ENCODE peak calls at places on chromosomes 1 and 21, in eight cellular contexts. Z, X, H, L, F, A, U and G are unnamed samples.

GRCh38 chr1:167617100-167617949 is 12.7 kb upstream of the RCSD1 start:
- DNase-seq in X (no peak), L (no peak), A (no peak), U (peak), H (no peak), F (peak), Z (no peak), G (no peak)

GRCh38 chr1:43302226-43302625 is 1.4 kb downstream of the TIE1 start:
- DNase-seq in F (no peak), Z (no peak), L (no peak), A (no peak), U (no peak), X (no peak), H (no peak), G (peak)

GRCh38 chr1:54218883-54219687 is 19.1 kb downstream of the MRPL37 start:
- DNase-seq in F (no peak), H (no peak), Z (no peak), U (no peak), X (peak), A (no peak), L (no peak), G (no peak)

GRCh38 chr1:9787702-9788101 is 36.1 kb downstream of the CLSTN1 start:
- DNase-seq in X (no peak), L (no peak), H (no peak), F (no peak), U (no peak), A (no peak), Z (no peak), G (no peak)

GRCh38 chr1:230828421-230828820 is 39.9 kb downstream of the C1orf198 start:
- DNase-seq in L (no peak), Z (no peak), X (no peak), U (no peak), F (no peak), H (peak), A (no peak), G (no peak)

GRCh38 chr1:181148636-181149035 is 60.1 kb downstream of the IER5 start:
- DNase-seq in U (no peak), L (no peak), H (no peak), F (no peak), A (no peak), X (no peak), Z (no peak), G (no peak)

GRCh38 chr1:41745022-41745421 is 173.7 kb downstream of the HIVEP3 start:
- DNase-seq in U (no peak), L (no peak), A (no peak), H (no peak), Z (no peak), F (no peak), X (no peak), G (no peak)

GRCh38 chr1:211282023-211282373 is 22.8 kb downstream of the RCOR3 start:
- DNase-seq in A (no peak), L (no peak), Z (no peak), X (no peak), F (no peak), H (no peak), U (no peak), G (no peak)

GRCh38 chr1:211932581-211933010 is 102.0 kb upstream of the LPGAT1 start:
- DNase-seq in Z (no peak), U (no peak), H (no peak), A (no peak), X (no peak), F (no peak), L (no peak), G (no peak)

GRCh38 chr21:38241029-38241740 is 15.6 kb upstream of the KCNJ15 start:
- DNase-seq in X (no peak), Z (no peak), A (peak), L (no peak), F (peak), H (no peak), U (no peak), G (no peak)

GRCh38 chr1:116910379-116911165 is 856 bp downstream of the PTGFRN start:
- DNase-seq in L (no peak), A (peak), Z (no peak), U (no peak), F (peak), H (peak), X (peak), G (peak)

GRCh38 chr1:117638141-117638540 is 32.3 kb downstream of the TENT5C start:
- DNase-seq in L (no peak), Z (no peak), U (no peak), H (no peak), A (no peak), X (no peak), F (no peak), G (no peak)

GRCh38 chr1:12016182-12016581 is 3.1 kb upstream of the MIIP start:
- DNase-seq in X (no peak), L (no peak), U (no peak), F (no peak), H (no peak), A (no peak), Z (no peak), G (no peak)

GRCh38 chr1:161503394-161503748 is 1.9 kb upstream of the FCGR2A start:
- DNase-seq in L (no peak), X (no peak), H (no peak), Z (no peak), F (no peak), U (no peak), A (no peak), G (no peak)

GRCh38 chr1:197928849-197929336 is 11.7 kb downstream of the LHX9 start:
- DNase-seq in F (no peak), L (no peak), X (no peak), A (no peak), H (no peak), U (no peak), Z (no peak), G (no peak)

GRCh38 chr1:23449918-23450317 is 25.4 kb upstream of the TCEA3 start:
- DNase-seq in F (no peak), Z (no peak), A (no peak), X (no peak), L (no peak), U (no peak), H (no peak), G (no peak)

GRCh38 chr1:43232071-43232470 is 37.7 kb upstream of the TMEM125 start:
- DNase-seq in U (no peak), H (no peak), A (peak), X (no peak), Z (no peak), L (no peak), F (peak), G (no peak)

GRCh38 chr1:77900687-77901293 is 12.4 kb downstream of the NEXN start:
- DNase-seq in X (no peak), L (peak), H (peak), F (no peak), U (no peak), A (peak), Z (no peak), G (peak)

GRCh38 chr1:225746361-225747179 is 31.1 kb upstream of the SRP9 start:
- DNase-seq in X (peak), F (peak), Z (peak), U (peak), A (peak), L (peak), H (no peak), G (peak)

GRCh38 chr1:31755197-31755611 is 8.9 kb downstream of the ADGRB2 start:
- DNase-seq in U (no peak), L (no peak), Z (no peak), X (no peak), F (no peak), H (no peak), A (no peak), G (no peak)

GRCh38 chr1:203229471-203230178 is at the start of gene CHIT1:
- DNase-seq in L (no peak), F (no peak), Z (no peak), X (no peak), H (no peak), A (no peak), U (no peak), G (no peak)

GRCh38 chr1:117595993-117596720 is 9.7 kb upstream of the TENT5C start:
- DNase-seq in X (no peak), H (no peak), Z (no peak), A (no peak), U (no peak), F (peak), L (no peak), G (no peak)

GRCh38 chr1:2044510-2045319 is 5.5 kb upstream of the PRKCZ start:
- DNase-seq in H (peak), X (peak), F (no peak), U (no peak), L (peak), A (peak), Z (peak), G (peak)

GRCh38 chr1:28668956-28669719 is 554 bp downstream of the GMEB1 start:
- DNase-seq in F (peak), X (peak), H (peak), Z (peak), A (peak), U (no peak), L (peak), G (peak)

GRCh38 chr1:221947731-221948130 is 205.8 kb upstream of the DUSP10 start:
- DNase-seq in X (no peak), L (no peak), F (no peak), Z (no peak), H (no peak), U (no peak), A (no peak), G (no peak)

GRCh38 chr21:40622531-40622930 is 224.4 kb downstream of the DSCAM start:
- DNase-seq in A (peak), L (no peak), X (no peak), H (no peak), F (no peak), Z (peak), U (no peak), G (no peak)

GRCh38 chr1:62389531-62389930 is 47.3 kb upstream of the USP1 start:
- DNase-seq in F (no peak), A (no peak), L (no peak), H (no peak), U (no peak), Z (no peak), X (no peak), G (no peak)

GRCh38 chr1:166379447-166379846 is 212.6 kb upstream of the FAM78B start:
- DNase-seq in U (no peak), H (no peak), Z (no peak), X (no peak), A (peak), F (no peak), L (no peak), G (no peak)

GRCh38 chr1:33635336-33636012 is 163.0 kb downstream of the ZSCAN20 start:
- DNase-seq in Z (no peak), L (no peak), H (no peak), A (no peak), F (no peak), U (no peak), X (no peak), G (no peak)

GRCh38 chr1:115838805-115839705 is 1.9 kb downstream of the NHLH2 start:
- DNase-seq in U (no peak), H (peak), A (peak), L (no peak), X (peak), F (no peak), Z (no peak), G (no peak)

GRCh38 chr1:3753656-3754454 is 1.6 kb downstream of the CCDC27 start:
- DNase-seq in Z (no peak), H (no peak), X (no peak), A (no peak), F (no peak), U (no peak), L (no peak), G (no peak)

GRCh38 chr1:19635646-19636045 is 8.5 kb upstream of the NBL1 start:
- DNase-seq in F (peak), U (no peak), A (peak), X (no peak), L (no peak), H (no peak), Z (no peak), G (peak)

GRCh38 chr1:207805841-207806421 is 54.1 kb downstream of the CD46 start:
- DNase-seq in X (peak), A (peak), F (peak), H (no peak), U (no peak), L (no peak), Z (no peak), G (no peak)

GRCh38 chr1:93722081-93723031 is 40.7 kb upstream of the BCAR3 start:
- DNase-seq in U (no peak), A (peak), F (peak), Z (no peak), X (no peak), H (no peak), L (peak), G (peak)

GRCh38 chr1:183945432-183946308 is 91.9 kb downstream of the COLGALT2 start:
- DNase-seq in H (no peak), F (no peak), U (peak), X (no peak), A (no peak), L (peak), Z (no peak), G (peak)

GRCh38 chr1:231279081-231279480 is 38.1 kb downstream of the GNPAT start:
- DNase-seq in L (no peak), A (no peak), Z (no peak), X (no peak), H (no peak), U (no peak), F (no peak), G (no peak)

GRCh38 chr1:90591970-90592356 is 125.1 kb downstream of the BARHL2 start:
- DNase-seq in U (no peak), H (no peak), A (no peak), L (no peak), X (no peak), F (no peak), Z (no peak), G (peak)